ENCODE peak calls at places on chromosomes 12 and 14, in four cellular contexts. One of them, this sample, is unnamed.

GRCh38 chr12:50099302-50100008 is 4.4 kb upstream of the GPD1 start:
- DNase-seq in SK-N-SH: no peak
- DNase-seq in HepG2: no peak
- DNase-seq in K562: no peak
- DNase-seq in this sample: no peak

GRCh38 chr14:91890291-91890749 is 23.0 kb upstream of the TC2N start:
- DNase-seq in K562: no peak
- DNase-seq in SK-N-SH: no peak
- DNase-seq in HepG2: no peak
- DNase-seq in this sample: no peak

GRCh38 chr14:64979336-64980074 is 7.2 kb upstream of the FNTB start:
- DNase-seq in HepG2: no peak
- DNase-seq in K562: no peak
- DNase-seq in SK-N-SH: no peak
- DNase-seq in this sample: no peak

GRCh38 chr12:13049816-13050215 is 5.6 kb downstream of the FAM234B start:
- DNase-seq in SK-N-SH: no peak
- DNase-seq in K562: no peak
- DNase-seq in HepG2: no peak
- DNase-seq in this sample: no peak

GRCh38 chr14:69129264-69129880 is 23.5 kb downstream of the DCAF5 start:
- DNase-seq in HepG2: peak; percentile 72
- DNase-seq in SK-N-SH: peak; percentile 55
- DNase-seq in K562: peak; percentile 51
- DNase-seq in this sample: peak; percentile 64

GRCh38 chr12:56317675-56318074 is 1.9 kb upstream of the CNPY2 start:
- DNase-seq in SK-N-SH: no peak
- DNase-seq in K562: no peak
- DNase-seq in HepG2: no peak
- DNase-seq in this sample: no peak

GRCh38 chr14:67510121-67510520 is 21.6 kb upstream of the TMEM229B start:
- DNase-seq in HepG2: no peak
- DNase-seq in SK-N-SH: peak; percentile 30
- DNase-seq in K562: no peak
- DNase-seq in this sample: no peak

GRCh38 chr12:6215932-6216494 is 15.8 kb downstream of the CD9 start:
- DNase-seq in HepG2: no peak
- DNase-seq in K562: no peak
- DNase-seq in SK-N-SH: no peak
- DNase-seq in this sample: peak; percentile 31

GRCh38 chr14:90409209-90409730 is 12.4 kb downstream of the CALM1 start:
- DNase-seq in HepG2: no peak
- DNase-seq in SK-N-SH: no peak
- DNase-seq in K562: no peak
- DNase-seq in this sample: no peak

GRCh38 chr12:132465269-132466190 is 24.4 kb upstream of the FBRSL1 start:
- DNase-seq in HepG2: no peak
- DNase-seq in K562: no peak
- DNase-seq in SK-N-SH: no peak
- DNase-seq in this sample: no peak

GRCh38 chr14:92613008-92613658 is 99.6 kb downstream of the RIN3 start:
- DNase-seq in K562: peak; percentile 54
- DNase-seq in HepG2: peak; percentile 20
- DNase-seq in SK-N-SH: peak; percentile 59
- DNase-seq in this sample: no peak

GRCh38 chr12:97672870-97673269 is 210.3 kb downstream of the RMST start:
- DNase-seq in K562: no peak
- DNase-seq in SK-N-SH: no peak
- DNase-seq in HepG2: peak; percentile 20
- DNase-seq in this sample: no peak

GRCh38 chr14:101616202-101616601 is 54.9 kb downstream of the DIO3 start:
- DNase-seq in SK-N-SH: no peak
- DNase-seq in HepG2: no peak
- DNase-seq in K562: no peak
- DNase-seq in this sample: no peak

GRCh38 chr12:75603475-75603874 is 92.1 kb upstream of the KRR1 start:
- DNase-seq in SK-N-SH: no peak
- DNase-seq in K562: no peak
- DNase-seq in HepG2: no peak
- DNase-seq in this sample: no peak

GRCh38 chr12:105522166-105522825 is 191.8 kb downstream of the C12orf75 start:
- DNase-seq in HepG2: no peak
- DNase-seq in K562: no peak
- DNase-seq in SK-N-SH: no peak
- DNase-seq in this sample: no peak

GRCh38 chr12:3107954-3108353 is 30.8 kb downstream of the TSPAN9 start:
- DNase-seq in HepG2: no peak
- DNase-seq in K562: no peak
- DNase-seq in SK-N-SH: no peak
- DNase-seq in this sample: no peak

GRCh38 chr14:92513204-92513965 is at the start of gene RIN3:
- DNase-seq in HepG2: peak; percentile 38
- DNase-seq in SK-N-SH: peak; percentile 47
- DNase-seq in K562: no peak
- DNase-seq in this sample: no peak

GRCh38 chr12:99212275-99212674 is 435.3 kb upstream of the GARIN6 start:
- DNase-seq in HepG2: peak; percentile 36
- DNase-seq in SK-N-SH: no peak
- DNase-seq in K562: no peak
- DNase-seq in this sample: no peak

GRCh38 chr12:112183141-112183581 is 57.8 kb downstream of the TRAFD1 start:
- DNase-seq in SK-N-SH: no peak
- DNase-seq in HepG2: no peak
- DNase-seq in K562: no peak
- DNase-seq in this sample: no peak

GRCh38 chr12:23221066-23221465 is 596.1 kb downstream of the ETNK1 start:
- DNase-seq in K562: no peak
- DNase-seq in SK-N-SH: peak; percentile 9
- DNase-seq in HepG2: no peak
- DNase-seq in this sample: no peak

GRCh38 chr14:68011629-68012028 is 192.1 kb downstream of the RAD51B start:
- DNase-seq in SK-N-SH: no peak
- DNase-seq in HepG2: no peak
- DNase-seq in K562: no peak
- DNase-seq in this sample: no peak

GRCh38 chr12:45381351-45381750 is 165.5 kb downstream of the ANO6 start:
- DNase-seq in SK-N-SH: no peak
- DNase-seq in K562: no peak
- DNase-seq in HepG2: no peak
- DNase-seq in this sample: no peak

GRCh38 chr12:45377815-45378214 is 161.9 kb downstream of the ANO6 start:
- DNase-seq in SK-N-SH: no peak
- DNase-seq in HepG2: no peak
- DNase-seq in K562: no peak
- DNase-seq in this sample: no peak

GRCh38 chr12:45379261-45379660 is 163.4 kb downstream of the ANO6 start:
- DNase-seq in K562: no peak
- DNase-seq in HepG2: no peak
- DNase-seq in SK-N-SH: no peak
- DNase-seq in this sample: no peak
- TF ChIP-seq JUND in K562: no peak
- TF ChIP-seq JUND in HepG2: no peak
- TF ChIP-seq JUND in SK-N-SH: peak; percentile 29
- TF ChIP-seq JUND in this sample: no peak

DNA sequence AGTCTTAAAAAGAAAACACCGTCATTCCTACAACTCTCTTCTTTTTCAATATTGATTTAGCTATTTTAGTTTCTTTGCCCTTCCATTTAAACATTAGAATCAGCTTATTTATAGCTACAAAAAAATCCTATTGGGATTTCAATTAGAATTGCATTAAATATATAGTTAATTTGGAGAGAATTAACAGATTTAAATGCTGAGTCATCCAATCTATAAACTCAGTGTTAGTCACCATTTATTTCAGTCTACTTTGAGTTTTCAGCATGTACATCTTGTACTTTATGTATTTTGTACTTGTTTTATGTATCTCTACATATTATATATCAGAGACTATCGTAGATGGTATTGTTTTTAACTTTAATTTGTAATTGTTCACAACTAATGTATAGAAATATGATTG is 460.0 kb downstream of the KCNH5 start:
- DNase-seq in SK-N-SH: no peak
- DNase-seq in HepG2: no peak
- DNase-seq in K562: no peak
- DNase-seq in this sample: no peak
- TF ChIP-seq JUND in SK-N-SH: no peak
- TF ChIP-seq JUND in HepG2: no peak
- TF ChIP-seq JUND in K562: no peak
- TF ChIP-seq JUND in this sample: no peak

GRCh38 chr14:74599201-74599809 is 12.7 kb downstream of the LTBP2 start:
- DNase-seq in K562: no peak
- DNase-seq in SK-N-SH: no peak
- DNase-seq in HepG2: no peak
- DNase-seq in this sample: no peak
- TF ChIP-seq JUND in K562: no peak
- TF ChIP-seq JUND in SK-N-SH: no peak
- TF ChIP-seq JUND in HepG2: no peak
- TF ChIP-seq JUND in this sample: no peak

GRCh38 chr12:117023998-117024960 is 74.9 kb downstream of the TESC start:
- DNase-seq in SK-N-SH: no peak
- DNase-seq in HepG2: no peak
- DNase-seq in K562: no peak
- DNase-seq in this sample: no peak
- TF ChIP-seq JUND in SK-N-SH: no peak
- TF ChIP-seq JUND in HepG2: no peak
- TF ChIP-seq JUND in K562: no peak
- TF ChIP-seq JUND in this sample: no peak

DNA sequence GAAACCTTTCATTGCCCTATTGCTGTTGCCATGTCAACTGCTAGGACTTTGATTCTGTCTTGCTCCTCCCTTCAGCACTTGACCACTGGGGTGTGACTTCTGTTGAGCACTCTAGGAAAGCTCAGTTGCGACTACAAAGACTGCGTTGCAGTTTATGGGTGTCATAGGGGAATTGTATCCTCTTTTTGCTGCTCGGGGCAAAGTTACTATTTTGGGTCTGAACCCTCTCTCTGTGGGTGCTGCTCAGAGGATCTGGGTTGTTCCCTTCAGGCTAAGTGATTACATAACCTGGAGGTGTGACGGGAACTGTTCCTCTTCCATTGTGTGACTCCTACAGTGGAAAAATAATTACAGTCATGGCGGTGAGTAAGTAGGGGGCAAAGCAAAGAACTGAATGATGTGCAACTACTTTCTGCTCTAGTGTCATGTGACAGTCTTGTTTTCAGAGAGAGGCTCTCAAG is 44.3 kb upstream of the TRIM9 start:
- DNase-seq in SK-N-SH: no peak
- DNase-seq in K562: no peak
- DNase-seq in HepG2: no peak
- DNase-seq in this sample: no peak
- TF ChIP-seq JUND in SK-N-SH: no peak
- TF ChIP-seq JUND in K562: no peak
- TF ChIP-seq JUND in HepG2: no peak
- TF ChIP-seq JUND in this sample: no peak

This sample was measured in T47D.